ENCODE peak calls at places on chromosomes 12 and 14, in nine cellular contexts. One of them, this sample, is unnamed. For H3K9me3 and H3K4me1, the result is how much of the 10 kb centered on the place peaks cover.

GRCh38 chr14:37197421-37198272 is at the start of gene MIPOL1:
- DNase-seq in IMR-90: peak
- DNase-seq in lower lobe of right lung: peak
- DNase-seq in heart left ventricle: peak
- DNase-seq in cardiac muscle cell: peak
- DNase-seq in right cardiac atrium: peak
- DNase-seq in CD4-positive, alpha-beta memory T cell: no peak
- DNase-seq in neuronal stem cell: peak
- DNase-seq in left ventricle myocardium inferior: peak
- DNase-seq in this sample: peak

GRCh38 chr14:35028435-35028834 is 17.6 kb upstream of the FAM177A1 start:
- DNase-seq in CD4-positive, alpha-beta memory T cell: no peak
- DNase-seq in left ventricle myocardium inferior: no peak
- DNase-seq in right cardiac atrium: no peak
- DNase-seq in cardiac muscle cell: no peak
- DNase-seq in heart left ventricle: no peak
- DNase-seq in IMR-90: no peak
- DNase-seq in neuronal stem cell: no peak
- DNase-seq in lower lobe of right lung: no peak
- DNase-seq in this sample: no peak

GRCh38 chr14:89773644-89774316 is 180.8 kb downstream of the EFCAB11 start:
- DNase-seq in neuronal stem cell: no peak
- DNase-seq in cardiac muscle cell: peak
- DNase-seq in heart left ventricle: peak
- DNase-seq in right cardiac atrium: peak
- DNase-seq in lower lobe of right lung: peak
- DNase-seq in IMR-90: peak
- DNase-seq in left ventricle myocardium inferior: peak
- DNase-seq in CD4-positive, alpha-beta memory T cell: peak
- DNase-seq in this sample: no peak

GRCh38 chr12:124618291-124618902 is 51.0 kb upstream of the NCOR2 start:
- DNase-seq in lower lobe of right lung: no peak
- DNase-seq in left ventricle myocardium inferior: no peak
- DNase-seq in right cardiac atrium: no peak
- DNase-seq in neuronal stem cell: no peak
- DNase-seq in IMR-90: no peak
- DNase-seq in CD4-positive, alpha-beta memory T cell: no peak
- DNase-seq in heart left ventricle: no peak
- DNase-seq in cardiac muscle cell: no peak
- DNase-seq in this sample: no peak

GRCh38 chr14:74081491-74081890 is 2.8 kb downstream of the ALDH6A1 start:
- DNase-seq in lower lobe of right lung: no peak
- DNase-seq in left ventricle myocardium inferior: no peak
- DNase-seq in heart left ventricle: no peak
- DNase-seq in CD4-positive, alpha-beta memory T cell: no peak
- DNase-seq in IMR-90: no peak
- DNase-seq in right cardiac atrium: no peak
- DNase-seq in cardiac muscle cell: no peak
- DNase-seq in neuronal stem cell: no peak
- DNase-seq in this sample: no peak

GRCh38 chr12:30458453-30458852 is 237.2 kb downstream of the IPO8 start:
- DNase-seq in CD4-positive, alpha-beta memory T cell: no peak
- DNase-seq in left ventricle myocardium inferior: no peak
- DNase-seq in right cardiac atrium: no peak
- DNase-seq in IMR-90: no peak
- DNase-seq in cardiac muscle cell: no peak
- DNase-seq in lower lobe of right lung: no peak
- DNase-seq in neuronal stem cell: no peak
- DNase-seq in heart left ventricle: no peak
- DNase-seq in this sample: no peak

GRCh38 chr12:22333186-22333745 is 1.2 kb downstream of the ST8SIA1 start:
- DNase-seq in heart left ventricle: no peak
- DNase-seq in neuronal stem cell: no peak
- DNase-seq in CD4-positive, alpha-beta memory T cell: no peak
- DNase-seq in left ventricle myocardium inferior: no peak
- DNase-seq in IMR-90: peak
- DNase-seq in right cardiac atrium: no peak
- DNase-seq in lower lobe of right lung: no peak
- DNase-seq in cardiac muscle cell: no peak
- DNase-seq in this sample: peak

GRCh38 chr12:67068773-67069450 is 200.2 kb upstream of the CAND1 start:
- DNase-seq in neuronal stem cell: peak
- DNase-seq in heart left ventricle: peak
- DNase-seq in cardiac muscle cell: peak
- DNase-seq in right cardiac atrium: no peak
- DNase-seq in lower lobe of right lung: peak
- DNase-seq in IMR-90: peak
- DNase-seq in left ventricle myocardium inferior: no peak
- DNase-seq in CD4-positive, alpha-beta memory T cell: peak
- DNase-seq in this sample: peak

GRCh38 chr12:613996-614726 is 49.1 kb downstream of the NINJ2 start:
- DNase-seq in right cardiac atrium: no peak
- DNase-seq in neuronal stem cell: no peak
- DNase-seq in lower lobe of right lung: peak
- DNase-seq in CD4-positive, alpha-beta memory T cell: no peak
- DNase-seq in heart left ventricle: no peak
- DNase-seq in IMR-90: no peak
- DNase-seq in cardiac muscle cell: peak
- DNase-seq in left ventricle myocardium inferior: peak
- DNase-seq in this sample: peak

GRCh38 chr12:49089831-49090773 is 4.5 kb downstream of the DHH start:
- DNase-seq in left ventricle myocardium inferior: peak
- DNase-seq in neuronal stem cell: no peak
- DNase-seq in cardiac muscle cell: peak
- DNase-seq in lower lobe of right lung: peak
- DNase-seq in IMR-90: peak
- DNase-seq in heart left ventricle: peak
- DNase-seq in right cardiac atrium: peak
- DNase-seq in CD4-positive, alpha-beta memory T cell: peak
- DNase-seq in this sample: peak

GRCh38 chr12:113359939-113360748 is 1.8 kb downstream of the PLBD2 start:
- DNase-seq in lower lobe of right lung: no peak
- DNase-seq in neuronal stem cell: no peak
- DNase-seq in left ventricle myocardium inferior: peak
- DNase-seq in CD4-positive, alpha-beta memory T cell: no peak
- DNase-seq in right cardiac atrium: peak
- DNase-seq in cardiac muscle cell: no peak
- DNase-seq in IMR-90: no peak
- DNase-seq in heart left ventricle: no peak
- DNase-seq in this sample: peak

GRCh38 chr12:6942331-6942665 is 1.3 kb upstream of the RNU7-1 start:
- DNase-seq in lower lobe of right lung: peak
- DNase-seq in right cardiac atrium: peak
- DNase-seq in heart left ventricle: no peak
- DNase-seq in CD4-positive, alpha-beta memory T cell: no peak
- DNase-seq in neuronal stem cell: no peak
- DNase-seq in left ventricle myocardium inferior: no peak
- DNase-seq in cardiac muscle cell: peak
- DNase-seq in IMR-90: no peak
- DNase-seq in this sample: no peak

GRCh38 chr12:94074216-94074969 is 74.0 kb upstream of the PLXNC1 start:
- DNase-seq in lower lobe of right lung: no peak
- DNase-seq in CD4-positive, alpha-beta memory T cell: no peak
- DNase-seq in right cardiac atrium: peak
- DNase-seq in left ventricle myocardium inferior: peak
- DNase-seq in IMR-90: no peak
- DNase-seq in cardiac muscle cell: no peak
- DNase-seq in heart left ventricle: peak
- DNase-seq in neuronal stem cell: no peak
- DNase-seq in this sample: peak

DNA sequence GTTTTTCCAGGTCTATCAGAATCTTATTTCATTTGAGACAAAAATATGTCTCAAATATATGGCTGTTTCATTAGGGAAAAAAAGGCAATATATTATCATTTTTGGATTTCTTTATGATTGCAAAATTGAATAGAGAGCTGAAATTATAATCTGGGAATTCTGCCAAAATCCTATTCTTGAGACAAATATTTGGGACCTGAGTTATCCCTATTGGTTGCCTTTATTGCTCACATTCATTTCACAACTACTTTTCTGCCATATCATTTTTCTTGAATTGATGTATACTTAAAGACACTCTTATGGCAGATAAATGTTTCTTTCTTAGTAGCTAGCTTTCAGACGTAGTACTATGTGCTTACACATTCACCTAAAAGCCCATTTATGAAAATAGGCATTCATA is 241.6 kb upstream of the NOVA1 start:
- DNase-seq in left ventricle myocardium inferior: no peak
- DNase-seq in CD4-positive, alpha-beta memory T cell: no peak
- DNase-seq in cardiac muscle cell: no peak
- DNase-seq in lower lobe of right lung: no peak
- DNase-seq in neuronal stem cell: no peak
- DNase-seq in right cardiac atrium: no peak
- DNase-seq in heart left ventricle: no peak
- DNase-seq in IMR-90: no peak
- DNase-seq in this sample: peak
- H3K9me3 ChIP-seq in left ventricle myocardium inferior: under half
- H3K9me3 ChIP-seq in CD4-positive, alpha-beta memory T cell: under half
- H3K9me3 ChIP-seq in cardiac muscle cell: under half
- H3K9me3 ChIP-seq in lower lobe of right lung: under half
- H3K9me3 ChIP-seq in neuronal stem cell: under half
- H3K9me3 ChIP-seq in right cardiac atrium: under half
- H3K9me3 ChIP-seq in heart left ventricle: under half
- H3K9me3 ChIP-seq in IMR-90: under half
- H3K9me3 ChIP-seq in this sample: under half

GRCh38 chr12:115835445-115835844 is 442.0 kb downstream of the MED13L start:
- DNase-seq in right cardiac atrium: no peak
- DNase-seq in left ventricle myocardium inferior: no peak
- DNase-seq in heart left ventricle: no peak
- DNase-seq in neuronal stem cell: no peak
- DNase-seq in IMR-90: no peak
- DNase-seq in CD4-positive, alpha-beta memory T cell: no peak
- DNase-seq in cardiac muscle cell: no peak
- DNase-seq in lower lobe of right lung: no peak
- DNase-seq in this sample: no peak

GRCh38 chr12:115837220-115837619 is 440.3 kb downstream of the MED13L start:
- DNase-seq in left ventricle myocardium inferior: no peak
- DNase-seq in right cardiac atrium: no peak
- DNase-seq in heart left ventricle: no peak
- DNase-seq in lower lobe of right lung: no peak
- DNase-seq in cardiac muscle cell: no peak
- DNase-seq in neuronal stem cell: no peak
- DNase-seq in CD4-positive, alpha-beta memory T cell: no peak
- DNase-seq in IMR-90: no peak
- DNase-seq in this sample: no peak

GRCh38 chr12:115830070-115830469 is 447.4 kb downstream of the MED13L start:
- DNase-seq in left ventricle myocardium inferior: no peak
- DNase-seq in neuronal stem cell: no peak
- DNase-seq in lower lobe of right lung: no peak
- DNase-seq in IMR-90: no peak
- DNase-seq in heart left ventricle: no peak
- DNase-seq in cardiac muscle cell: no peak
- DNase-seq in right cardiac atrium: no peak
- DNase-seq in CD4-positive, alpha-beta memory T cell: no peak
- DNase-seq in this sample: no peak

GRCh38 chr12:115830633-115831032 is 446.9 kb downstream of the MED13L start:
- DNase-seq in lower lobe of right lung: no peak
- DNase-seq in heart left ventricle: no peak
- DNase-seq in right cardiac atrium: no peak
- DNase-seq in CD4-positive, alpha-beta memory T cell: no peak
- DNase-seq in IMR-90: no peak
- DNase-seq in cardiac muscle cell: no peak
- DNase-seq in left ventricle myocardium inferior: no peak
- DNase-seq in neuronal stem cell: no peak
- DNase-seq in this sample: no peak

DNA sequence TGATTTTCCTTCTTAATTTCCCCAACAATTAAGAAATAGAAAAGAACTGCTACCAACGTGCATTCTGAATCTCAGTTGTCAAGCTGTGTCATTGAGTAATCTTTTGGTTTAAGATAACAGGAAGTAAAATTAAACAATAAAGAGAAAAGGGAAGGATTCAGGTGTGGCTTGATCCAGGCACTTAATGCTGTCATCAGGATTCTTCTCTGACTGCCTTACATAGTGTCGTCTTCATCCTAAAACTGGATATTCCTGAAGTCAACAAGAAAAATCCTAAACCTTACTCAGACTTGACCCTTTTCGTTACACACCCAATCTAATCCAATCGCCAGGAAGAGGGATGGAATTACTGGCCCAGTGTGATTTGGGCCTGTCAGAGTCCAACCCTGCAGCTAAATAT is 443.8 kb downstream of the MED13L start:
- DNase-seq in neuronal stem cell: no peak
- DNase-seq in right cardiac atrium: no peak
- DNase-seq in left ventricle myocardium inferior: no peak
- DNase-seq in CD4-positive, alpha-beta memory T cell: no peak
- DNase-seq in heart left ventricle: no peak
- DNase-seq in IMR-90: no peak
- DNase-seq in lower lobe of right lung: no peak
- DNase-seq in cardiac muscle cell: no peak
- DNase-seq in this sample: no peak
- H3K4me1 ChIP-seq in neuronal stem cell: under half
- H3K4me1 ChIP-seq in right cardiac atrium: under half
- H3K4me1 ChIP-seq in left ventricle myocardium inferior: under half
- H3K4me1 ChIP-seq in CD4-positive, alpha-beta memory T cell: under half
- H3K4me1 ChIP-seq in heart left ventricle: under half
- H3K4me1 ChIP-seq in IMR-90: under half
- H3K4me1 ChIP-seq in lower lobe of right lung: under half
- H3K4me1 ChIP-seq in cardiac muscle cell: under half
- H3K4me1 ChIP-seq in this sample: under half

DNA sequence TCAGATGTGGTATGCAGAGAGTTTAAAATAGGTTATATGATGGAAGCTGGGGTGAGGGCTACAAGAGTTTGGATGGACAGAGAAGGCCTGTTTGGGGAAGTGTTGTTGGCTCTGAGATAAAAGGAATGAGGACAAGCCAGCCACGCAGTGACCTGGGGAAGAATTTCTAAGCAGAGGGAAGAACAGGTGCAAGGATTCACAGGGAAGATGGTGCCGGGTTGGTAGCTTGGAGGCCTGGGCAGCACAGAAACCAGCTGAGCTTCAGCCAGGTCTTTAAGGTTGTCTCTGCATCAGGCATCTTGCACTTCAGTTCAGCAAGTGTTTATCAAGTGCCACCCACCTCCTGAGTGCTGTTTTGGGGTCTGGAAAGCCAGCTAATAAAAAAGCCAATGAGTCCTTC is 1163.7 kb downstream of the AACS start:
- DNase-seq in left ventricle myocardium inferior: no peak
- DNase-seq in CD4-positive, alpha-beta memory T cell: no peak
- DNase-seq in heart left ventricle: no peak
- DNase-seq in lower lobe of right lung: no peak
- DNase-seq in cardiac muscle cell: no peak
- DNase-seq in neuronal stem cell: no peak
- DNase-seq in IMR-90: no peak
- DNase-seq in right cardiac atrium: no peak
- DNase-seq in this sample: no peak
- H3K9me3 ChIP-seq in left ventricle myocardium inferior: under half
- H3K9me3 ChIP-seq in CD4-positive, alpha-beta memory T cell: under half
- H3K9me3 ChIP-seq in heart left ventricle: under half
- H3K9me3 ChIP-seq in lower lobe of right lung: under half
- H3K9me3 ChIP-seq in cardiac muscle cell: under half
- H3K9me3 ChIP-seq in neuronal stem cell: under half
- H3K9me3 ChIP-seq in IMR-90: under half
- H3K9me3 ChIP-seq in right cardiac atrium: under half
- H3K9me3 ChIP-seq in this sample: under half

DNA sequence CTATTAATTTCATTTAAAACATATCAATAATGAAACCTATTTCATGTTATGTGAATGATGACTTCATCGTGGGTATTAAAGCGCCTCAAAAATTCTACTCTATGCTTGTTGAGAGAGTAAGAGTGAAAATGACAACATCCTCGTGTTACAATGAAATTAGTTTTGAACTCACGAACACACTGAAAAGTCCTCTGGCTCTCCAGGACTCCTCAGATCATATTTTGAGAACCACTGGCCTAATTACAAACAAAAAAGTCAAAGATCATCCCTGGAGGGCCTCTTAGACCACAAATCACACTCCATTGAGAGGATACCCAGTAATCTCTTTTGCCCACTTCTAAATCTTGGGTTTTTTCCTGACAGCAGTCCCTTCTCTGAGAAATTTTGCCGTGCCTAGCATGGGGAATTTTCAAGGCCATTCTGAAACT is 19.1 kb downstream of the DAAM1 start:
- DNase-seq in neuronal stem cell: no peak
- DNase-seq in IMR-90: no peak
- DNase-seq in cardiac muscle cell: no peak
- DNase-seq in right cardiac atrium: no peak
- DNase-seq in left ventricle myocardium inferior: no peak
- DNase-seq in CD4-positive, alpha-beta memory T cell: no peak
- DNase-seq in heart left ventricle: no peak
- DNase-seq in lower lobe of right lung: no peak
- DNase-seq in this sample: no peak
- H3K4me1 ChIP-seq in neuronal stem cell: under half
- H3K4me1 ChIP-seq in IMR-90: under half
- H3K4me1 ChIP-seq in cardiac muscle cell: under half
- H3K4me1 ChIP-seq in right cardiac atrium: under half
- H3K4me1 ChIP-seq in left ventricle myocardium inferior: half or more
- H3K4me1 ChIP-seq in CD4-positive, alpha-beta memory T cell: under half
- H3K4me1 ChIP-seq in heart left ventricle: half or more
- H3K4me1 ChIP-seq in lower lobe of right lung: under half
- H3K4me1 ChIP-seq in this sample: under half